ENCODE peak calls at places on chromosomes 1 and 21, in four cellular contexts. Z, P, K and Y are unnamed samples.
A peak's percentile ranks its signal among the peaks of the same experiment; 100 is the strongest.

GRCh38 chr1:167276969-167277368 is 56.3 kb downstream of the POU2F1 start:
- DNase-seq in Z (no peak), K (no peak), P (no peak), Y (no peak)

GRCh38 chr1:201696217-201696761 is 132.7 kb upstream of the IPO9 start:
- DNase-seq in Z (no peak), P (peak; percentile 96), K (peak; percentile 91), Y (peak; percentile 89)

GRCh38 chr1:201335174-201335870 is 42.2 kb downstream of the TNNT2 start:
- DNase-seq in P (peak; percentile 57), Z (no peak), K (no peak), Y (no peak)

GRCh38 chr1:223248787-223249175 is 105.7 kb upstream of the TLR5 start:
- DNase-seq in P (no peak), Z (no peak), K (no peak), Y (no peak)

GRCh38 chr1:17915511-17916205 is 160.5 kb downstream of the ACTL8 start:
- DNase-seq in P (no peak), K (peak; percentile 34), Z (no peak), Y (no peak)

GRCh38 chr1:235954306-235955283 is 87.9 kb upstream of the LYST start:
- DNase-seq in Z (no peak), P (peak; percentile 60), K (no peak), Y (no peak)

GRCh38 chr1:43834280-43835140 is 99.1 kb upstream of the ARTN start:
- DNase-seq in P (no peak), Z (no peak), K (no peak), Y (no peak)

GRCh38 chr1:68313736-68314594 is 81.6 kb upstream of the WLS start:
- DNase-seq in K (no peak), P (no peak), Z (no peak), Y (no peak)

GRCh38 chr21:40300300-40300699 is 433.1 kb downstream of the PCP4 start:
- DNase-seq in K (no peak), Z (no peak), P (no peak), Y (no peak)

GRCh38 chr1:6070450-6070974 is 24.8 kb downstream of the KCNAB2 start:
- DNase-seq in K (no peak), Z (no peak), P (no peak), Y (no peak)

GRCh38 chr1:41708332-41708731 is 210.4 kb downstream of the HIVEP3 start:
- DNase-seq in Z (no peak), K (no peak), P (no peak), Y (no peak)

GRCh38 chr1:116346943-116347673 is 25.9 kb upstream of the ATP1A1 start:
- DNase-seq in P (no peak), K (no peak), Z (no peak), Y (peak; percentile 42)

GRCh38 chr1:9292361-9293240 is at the start of gene SPSB1:
- DNase-seq in Z (peak; percentile 94), P (peak; percentile 90), K (no peak), Y (peak; percentile 52)
- TF ChIP-seq POLR2AphosphoS5 in Z (peak; percentile 36), P (peak; percentile 91), K (no peak), Y (no peak)

GRCh38 chr1:2229032-2229920 is 1.2 kb downstream of the SKI start:
- DNase-seq in Z (peak; percentile 93), K (no peak), P (peak; percentile 94), Y (no peak)
- TF ChIP-seq POLR2A in Z (peak; percentile 47), K (no peak), P (no peak), Y (no peak)

GRCh38 chr1:159827102-159827490 is 423 bp downstream of the SLAMF8 start:
- DNase-seq in Z (no peak), K (no peak), P (no peak), Y (no peak)

GRCh38 chr1:159825564-159825963 is 1.1 kb upstream of the SLAMF8 start:
- DNase-seq in P (no peak), K (no peak), Z (no peak), Y (no peak)

GRCh38 chr1:159821171-159821867 is 5.4 kb upstream of the SLAMF8 start:
- DNase-seq in K (no peak), P (no peak), Z (no peak), Y (no peak)

GRCh38 chr1:159826436-159827101 is at the start of gene SLAMF8:
- DNase-seq in K (no peak), Z (no peak), P (no peak), Y (peak; percentile 32)

DNA sequence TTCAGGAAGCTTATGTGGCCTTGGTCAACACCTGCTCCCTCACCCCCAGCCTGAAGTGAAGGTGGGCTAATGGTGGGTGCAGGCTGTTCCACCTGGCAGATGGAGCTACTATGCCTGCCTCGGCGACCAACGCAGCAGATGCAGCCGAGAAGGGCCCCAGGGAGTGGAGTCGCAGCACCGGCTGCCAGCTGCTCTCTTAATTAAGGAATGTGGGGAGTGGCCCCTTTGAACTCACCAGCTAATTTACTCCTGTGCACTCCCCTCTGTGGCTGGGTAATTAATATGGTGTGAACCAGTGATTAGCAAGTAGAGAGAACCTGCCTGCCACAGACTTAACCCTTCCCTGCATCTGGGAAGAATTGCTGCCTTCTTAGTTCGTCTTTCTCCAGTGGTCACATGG is 3.3 kb upstream of the SLAMF8 start:
- DNase-seq in P (no peak), Z (no peak), K (no peak), Y (no peak)
- H3K27me3 ChIP-seq in P (no peaks in the 10 kb centered on the region), Z (no peaks in the 10 kb centered on the region), K (peaks cover 8% of the 10 kb centered on the region), Y (peaks cover 7% of the 10 kb centered on the region)

GRCh38 chr1:151418048-151418447 is 18.7 kb downstream of the PSMB4 start:
- DNase-seq in Z (no peak), K (no peak), P (no peak), Y (no peak)
- TF ChIP-seq POLR2AphosphoS5 in Z (no peak), K (no peak), P (no peak), Y (no peak)

GRCh38 chr1:56577859-56578663 is 1.3 kb downstream of the PLPP3 start:
- DNase-seq in P (peak; percentile 78), K (peak; percentile 81), Z (peak; percentile 81), Y (peak; percentile 75)
- TF ChIP-seq POLR2A in P (no peak), K (no peak), Z (no peak), Y (no peak)

DNA sequence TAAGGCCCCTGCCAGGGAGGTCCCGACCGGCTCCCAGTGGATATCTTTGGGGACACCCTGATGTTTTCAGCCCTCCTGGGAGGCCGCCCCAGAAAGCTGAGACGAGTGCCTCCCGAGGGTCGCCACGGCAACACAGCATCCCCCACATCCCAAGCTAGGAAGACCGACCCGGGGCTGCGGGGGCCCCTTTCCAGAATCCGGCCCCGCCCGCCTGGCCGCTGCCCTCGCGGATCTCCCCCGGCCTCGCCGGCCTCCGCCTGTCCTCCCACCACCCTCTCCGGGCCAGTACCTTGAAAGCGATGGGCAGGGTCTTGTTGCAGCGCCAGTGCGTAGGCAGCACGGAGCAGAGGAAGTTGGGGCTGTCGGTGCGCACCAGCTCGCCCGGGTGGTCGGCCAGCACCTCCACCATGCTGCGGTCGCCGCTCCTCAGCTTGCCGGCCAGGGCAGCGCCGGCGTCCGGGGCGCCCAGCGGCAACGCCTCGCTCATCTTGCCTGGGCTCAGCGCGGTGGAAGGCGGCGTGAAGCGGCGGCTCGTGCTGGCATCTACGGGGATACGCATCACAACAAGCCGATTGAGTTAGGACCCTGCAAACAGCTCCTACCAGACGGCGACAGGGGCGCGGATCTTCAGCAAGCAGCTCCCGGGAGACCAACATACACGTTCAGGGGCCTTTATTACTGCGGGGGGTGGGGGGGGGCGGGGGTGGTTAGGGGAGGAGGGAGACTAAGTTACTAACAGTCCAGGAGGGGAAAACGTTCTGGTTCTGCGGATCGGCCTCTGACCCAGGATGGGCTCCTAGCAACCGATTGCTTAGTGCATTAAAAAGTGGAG is 162.3 kb downstream of the RUNX1 start:
- DNase-seq in K (no peak), P (peak; percentile 72), Z (peak; percentile 89), Y (no peak)
- H3K27me3 ChIP-seq in K (peaks cover 24% of the 10 kb centered on the region), P (peaks cover 37% of the 10 kb centered on the region), Z (peaks cover 7% of the 10 kb centered on the region), Y (no peaks in the 10 kb centered on the region)

GRCh38 chr1:19313636-19313959 is 1.5 kb downstream of the SLC66A1 start:
- DNase-seq in Z (no peak), P (no peak), K (no peak), Y (no peak)

GRCh38 chr1:19312782-19313635 is 883 bp downstream of the SLC66A1 start:
- DNase-seq in P (peak; percentile 38), Z (no peak), K (no peak), Y (no peak)

GRCh38 chr1:19311503-19311930 is 427 bp downstream of the AKR7A2 start:
- DNase-seq in P (peak; percentile 75), K (no peak), Z (no peak), Y (no peak)

GRCh38 chr1:19310720-19311502 is 1.0 kb downstream of the AKR7A2 start:
- DNase-seq in K (no peak), P (peak; percentile 40), Z (no peak), Y (no peak)

DNA sequence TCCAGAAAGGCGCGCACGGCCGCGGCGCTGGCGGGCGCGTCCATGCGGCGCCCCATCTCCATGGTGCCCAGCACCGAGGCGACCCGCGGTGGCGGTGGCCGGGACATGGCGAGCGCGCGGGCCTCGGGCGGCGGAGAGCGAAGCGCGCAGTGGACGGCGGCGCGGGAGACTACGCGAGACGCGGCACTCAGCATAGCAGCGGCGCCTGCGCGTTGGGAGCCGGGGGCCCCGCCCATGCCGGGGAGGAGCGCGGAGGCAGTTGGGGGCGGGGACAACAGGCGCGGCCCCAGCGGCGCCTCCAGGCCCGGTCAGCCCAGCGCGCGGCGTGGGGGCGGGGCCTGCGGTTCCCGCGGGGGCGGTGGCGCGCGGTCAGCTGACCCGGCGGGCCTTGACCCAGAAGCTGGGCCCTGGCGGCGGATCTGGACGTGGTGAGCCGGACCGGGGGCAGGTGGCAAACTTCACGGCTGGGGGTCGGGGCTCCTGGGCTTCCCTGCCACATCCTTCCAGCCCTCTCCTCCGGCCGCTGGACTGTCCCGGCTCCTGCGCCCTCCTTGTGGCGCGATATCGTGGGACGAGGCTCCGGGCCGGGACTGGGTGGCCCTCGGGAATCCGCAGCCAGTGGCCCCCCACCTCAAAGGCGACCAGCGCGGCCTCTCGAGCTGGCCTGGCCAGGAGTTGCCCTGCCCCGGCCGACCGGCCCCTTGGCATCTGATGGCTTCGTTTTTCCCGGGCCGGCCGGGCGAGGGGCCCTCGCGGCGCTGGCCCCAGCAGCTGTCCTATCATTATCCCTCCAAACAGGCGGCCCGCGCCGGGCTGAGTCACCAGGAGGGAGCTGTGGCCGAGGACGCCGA is at the start of the genes AKR7A2 and SLC66A1:
- DNase-seq in P (peak; percentile 95), Z (peak; percentile 99), K (peak; percentile 94), Y (peak; percentile 89)
- TF ChIP-seq POLR2AphosphoS5 in P (peak; percentile 81), Z (peak; percentile 43), K (no peak), Y (peak; percentile 31)

GRCh38 chr1:244967159-244967558 is 102.8 kb upstream of the HNRNPU start:
- DNase-seq in P (no peak), Z (no peak), K (no peak), Y (no peak)

GRCh38 chr1:244965182-244965581 is 100.8 kb upstream of the HNRNPU start:
- DNase-seq in P (no peak), Z (no peak), K (no peak), Y (no peak)

GRCh38 chr1:244963231-244963826 is 99.0 kb upstream of the HNRNPU start:
- DNase-seq in P (no peak), K (no peak), Z (no peak), Y (no peak)

GRCh38 chr1:244962140-244962539 is 97.8 kb upstream of the HNRNPU start:
- DNase-seq in K (no peak), P (no peak), Z (no peak), Y (no peak)

GRCh38 chr1:244964112-244964971 is 100.0 kb upstream of the HNRNPU start:
- DNase-seq in Z (no peak), K (no peak), P (no peak), Y (no peak)
- TF ChIP-seq POLR2A in Z (no peak), K (no peak), P (no peak), Y (no peak)

GRCh38 chr1:217136895-217137205 is 413.6 kb upstream of the ESRRG start:
- DNase-seq in P (no peak), K (no peak), Z (no peak), Y (no peak)
- H3K27me3 ChIP-seq in P (peaks cover 54% of the 10 kb centered on the region), K (peaks cover 92% of the 10 kb centered on the region), Z (peaks cover 47% of the 10 kb centered on the region), Y (no peaks in the 10 kb centered on the region)